ENCODE peak calls at places on chromosomes 6 and 20, in seven cellular contexts. F is heart left ventricle, M is body of pancreas, U is pancreas, N is fibroblast of mammary gland, Y is heart right ventricle, W is transverse colon. I is an unnamed sample.

GRCh38 chr6:49497308-49497707 is 2.4 kb upstream of the GLYATL3 start:
- DNase-seq in N (no peak), F (no peak), U (no peak), M (no peak), Y (no peak), W (no peak), I (no peak)

GRCh38 chr6:149234051-149234962 is 83.2 kb upstream of the TAB2 start:
- DNase-seq in M (no peak), W (no peak), Y (no peak), F (no peak), N (peak; percentile 51), U (no peak), I (no peak)

GRCh38 chr20:25571817-25572216 is 13.5 kb downstream of the NINL start:
- DNase-seq in W (no peak), N (no peak), F (no peak), M (no peak), U (no peak), Y (no peak), I (no peak)

GRCh38 chr6:79544939-79545450 is 7.8 kb upstream of the LCA5 start:
- DNase-seq in W (peak; percentile 53), U (no peak), Y (peak; percentile 44), M (peak; percentile 67), F (peak; percentile 62), N (peak; percentile 99), I (peak; percentile 74)

GRCh38 chr6:1771324-1771723 is 161.6 kb downstream of the FOXC1 start:
- DNase-seq in U (no peak), F (no peak), M (no peak), N (peak; percentile 66), W (no peak), Y (no peak), I (no peak)

GRCh38 chr6:134145786-134146185 is 93.4 kb upstream of the SLC2A12 start:
- DNase-seq in N (peak; percentile 64), U (no peak), M (no peak), W (no peak), Y (no peak), F (no peak), I (no peak)

GRCh38 chr6:32886674-32887383 is 32.8 kb downstream of the PSMB9 start:
- DNase-seq in W (no peak), N (peak; percentile 90), U (no peak), M (peak; percentile 44), Y (peak; percentile 15), F (no peak), I (peak; percentile 58)

GRCh38 chr20:1313236-1313964 is 15.5 kb downstream of the SDCBP2 start:
- DNase-seq in N (peak; percentile 82), F (peak; percentile 89), Y (peak; percentile 79), M (peak; percentile 73), U (peak; percentile 84), W (peak; percentile 73), I (peak; percentile 80)

GRCh38 chr20:44637042-44637441 is 14.5 kb downstream of the ADA start:
- DNase-seq in N (no peak), F (no peak), W (no peak), M (no peak), U (peak; percentile 6), Y (no peak), I (peak; percentile 66)

GRCh38 chr6:66788579-66788978 is 1081.6 kb upstream of the EYS start:
- DNase-seq in N (no peak), U (peak; percentile 23), M (no peak), Y (no peak), W (no peak), F (peak; percentile 40), I (no peak)

GRCh38 chr20:1566701-1567100 is 9.2 kb upstream of the SIRPD start:
- DNase-seq in N (no peak), F (no peak), Y (no peak), M (no peak), U (no peak), W (no peak), I (no peak)

GRCh38 chr20:37395411-37395800 is 49.5 kb downstream of the SRC start:
- DNase-seq in M (no peak), Y (no peak), W (no peak), F (peak; percentile 21), N (no peak), U (peak; percentile 56), I (peak; percentile 85)

GRCh38 chr6:133359256-133359655 is 118.1 kb downstream of the EYA4 start:
- DNase-seq in Y (no peak), M (no peak), F (no peak), N (no peak), W (no peak), U (no peak), I (no peak)

GRCh38 chr20:34792687-34793363 is 32.6 kb downstream of the NCOA6 start:
- DNase-seq in U (no peak), Y (no peak), F (no peak), N (no peak), M (no peak), W (no peak), I (no peak)

GRCh38 chr6:169975286-169975685 is 223.9 kb downstream of the ERMARD start:
- DNase-seq in Y (peak; percentile 3), M (no peak), F (peak; percentile 62), N (no peak), W (peak; percentile 5), U (peak; percentile 45), I (peak; percentile 31)

GRCh38 chr6:15017251-15017650 is 228.6 kb upstream of the JARID2 start:
- DNase-seq in W (no peak), M (peak; percentile 9), Y (peak; percentile 23), F (no peak), U (no peak), N (no peak), I (peak; percentile 59)

GRCh38 chr6:47247227-47247797 is 62.4 kb downstream of the TNFRSF21 start:
- DNase-seq in N (peak; percentile 28), M (peak; percentile 39), W (no peak), F (no peak), Y (no peak), U (no peak), I (no peak)

GRCh38 chr6:88422831-88423230 is 256.7 kb upstream of the CNR1 start:
- DNase-seq in U (no peak), N (peak; percentile 64), Y (no peak), M (no peak), F (no peak), W (no peak), I (no peak)

GRCh38 chr6:161038229-161039003 is 46.8 kb downstream of the MAP3K4 start:
- DNase-seq in F (no peak), U (no peak), W (peak; percentile 24), Y (no peak), M (peak; percentile 31), N (peak; percentile 100), I (peak; percentile 52)

GRCh38 chr6:110039996-110040383 is 61.9 kb downstream of the GPR6 start:
- DNase-seq in N (peak; percentile 24), M (peak; percentile 39), Y (no peak), U (no peak), W (peak; percentile 33), F (no peak), I (no peak)

DNA sequence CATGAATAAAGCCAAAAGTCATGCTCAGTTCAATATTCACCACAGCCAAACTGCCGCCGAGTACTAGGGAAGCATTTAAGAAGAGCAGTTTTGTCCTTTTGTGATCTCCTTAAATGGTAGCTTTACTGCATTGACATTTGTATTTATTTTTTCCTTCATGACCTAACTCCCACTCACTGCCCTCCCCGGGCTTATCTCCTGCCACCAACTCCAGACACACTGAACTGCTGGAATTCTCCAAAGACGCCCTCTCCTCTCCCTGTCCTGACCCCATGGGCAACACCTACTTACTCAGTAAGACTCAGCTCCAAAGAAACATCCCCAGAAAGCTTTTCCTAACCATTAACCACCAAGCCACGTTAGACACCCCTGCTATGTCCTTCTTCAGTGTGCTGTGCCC is 48.5 kb upstream of the CNKSR3 start:
- DNase-seq in M (no peak), W (no peak), N (no peak), F (no peak), Y (no peak), U (no peak), I (no peak)
- H3K4me3 ChIP-seq in M (no peak overlapping the region), W (no peak overlapping the region), N (no peak overlapping the region), F (no peak overlapping the region), Y (no peak overlapping the region), U (no peak overlapping the region), I (no peak overlapping the region)

DNA sequence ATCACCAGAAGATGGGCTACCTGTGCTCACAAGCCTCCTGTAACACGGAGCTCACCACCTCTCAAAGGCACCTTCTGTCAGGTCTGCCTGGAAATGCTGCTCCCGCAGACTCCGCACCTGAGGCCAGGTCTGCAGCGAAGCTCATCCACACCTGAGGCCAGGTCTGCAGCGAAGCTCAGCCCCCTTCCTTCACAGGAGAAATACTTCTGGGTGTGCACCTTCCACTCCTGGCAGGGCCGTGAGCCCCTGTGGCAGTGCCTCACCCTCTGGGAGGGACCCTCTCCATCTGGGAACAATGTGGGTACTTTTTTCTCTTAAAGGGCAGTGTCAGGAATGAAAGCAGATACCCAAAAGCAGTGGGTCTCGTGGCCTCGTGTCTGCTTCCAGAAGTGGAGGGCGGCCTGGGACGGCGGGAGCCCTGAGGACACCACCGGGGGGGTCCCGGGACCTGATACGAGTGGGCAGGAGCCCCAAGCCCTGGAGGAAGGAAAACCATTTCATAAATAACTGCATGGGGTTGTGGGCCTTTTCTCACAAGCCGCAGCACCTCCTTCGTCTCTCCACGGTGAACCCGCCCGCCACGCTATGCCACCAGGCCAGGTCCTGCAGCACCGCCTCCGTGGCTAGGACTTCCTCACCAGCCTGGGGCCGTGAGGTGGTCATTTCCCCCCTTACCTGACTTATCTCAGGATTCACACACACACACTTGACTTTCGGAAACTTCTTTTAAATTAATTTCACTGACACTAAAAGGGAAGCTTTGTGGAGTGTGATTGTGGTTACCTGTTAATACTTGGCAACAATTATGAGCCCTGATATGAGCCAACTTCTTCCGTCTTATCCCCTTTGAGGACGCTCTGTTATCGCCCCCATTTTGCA is 1.2 kb upstream of the SLCO4A1 start:
- DNase-seq in W (no peak), N (no peak), M (no peak), U (no peak), F (no peak), Y (no peak), I (peak; percentile 52)
- H3K4me3 ChIP-seq in W (no peak overlapping the region), N (no peak overlapping the region), M (no peak overlapping the region), U (no peak overlapping the region), F (peak overlapping the region; percentile 82), Y (peak overlapping the region; percentile 68), I (peak overlapping the region; percentile 49)

GRCh38 chr6:26233608-26234420 is 131.2 kb upstream of the BTN3A2 start:
- DNase-seq in M (peak; percentile 55), N (no peak), U (peak; percentile 48), W (peak; percentile 75), Y (no peak), F (peak; percentile 60), I (peak; percentile 35)
- H3K4me3 ChIP-seq in M (no peak overlapping the region), N (peak overlapping the region; percentile 49), U (peak overlapping the region; percentile 42), W (peak overlapping the region; percentile 69), Y (peak overlapping the region; percentile 45), F (peak overlapping the region; percentile 39), I (peak overlapping the region; percentile 91)

GRCh38 chr6:83429269-83429668 is 1.6 kb downstream of the ME1 start:
- DNase-seq in N (no peak), M (no peak), W (no peak), U (no peak), F (no peak), Y (no peak), I (no peak)

GRCh38 chr6:83431545-83432165 is 804 bp upstream of the ME1 start:
- DNase-seq in N (no peak), W (peak; percentile 85), Y (no peak), U (no peak), F (no peak), M (peak; percentile 31), I (peak; percentile 52)

GRCh38 chr6:83432626-83433025 is 1.8 kb upstream of the ME1 start:
- DNase-seq in N (no peak), Y (no peak), W (no peak), M (no peak), F (no peak), U (no peak), I (no peak)

GRCh38 chr6:83430606-83431544 is at the start of gene ME1:
- DNase-seq in N (peak; percentile 84), Y (peak; percentile 80), W (peak; percentile 84), U (peak; percentile 89), M (peak; percentile 82), F (peak; percentile 90), I (peak; percentile 94)

GRCh38 chr6:83429857-83430605 is 820 bp downstream of the ME1 start:
- DNase-seq in U (no peak), M (peak; percentile 20), F (no peak), N (peak; percentile 46), Y (no peak), W (peak; percentile 15), I (peak; percentile 33)
- H3K4me3 ChIP-seq in U (peak overlapping the region; percentile 71), M (peak overlapping the region; percentile 44), F (peak overlapping the region; percentile 59), N (peak overlapping the region; percentile 91), Y (peak overlapping the region; percentile 64), W (peak overlapping the region; percentile 57), I (peak overlapping the region; percentile 82)